ENCODE peak calls at places on chromosome 18, in nine cellular contexts. I is brain microvascular endothelial cell; L is fibroblast of mammary gland; Z is stimulated activated CD8-positive, alpha-beta memory T cell treated with anti-CD3 and anti-CD28 coated beads, Interleukin-15, amount 100 ng/mL, for 24 hours; Y is activated CD8-positive, alpha-beta memory T cell treated with anti-CD3 and anti-CD28 coated beads, Interleukin-2, amount 10 ng/mL, durations not matched to agents 7 days and 5 days; C is Daoy; V is lower lobe of right lung; Q is ELR; B is dorsolateral prefrontal cortex. P is an unnamed sample.

GRCh38 chr18:13271512-13271911 is 53.0 kb downstream of the LDLRAD4 start:
- DNase-seq in B (no peak), L (no peak), I (no peak), Q (no peak), C (no peak), Y (peak), Z (no peak), V (no peak), P (no peak)

GRCh38 chr18:72672364-72673151 is 128.4 kb upstream of the CBLN2 start:
- DNase-seq in Q (peak), L (peak), Y (no peak), C (peak), B (no peak), I (peak), V (no peak), Z (no peak), P (peak)

GRCh38 chr18:54737986-54738385 is 90.3 kb upstream of the RAB27B start:
- DNase-seq in I (peak), B (no peak), Z (no peak), Q (peak), C (no peak), L (peak), Y (no peak), V (no peak), P (peak)

GRCh38 chr18:10252494-10252893 is 201.9 kb upstream of the APCDD1 start:
- DNase-seq in B (no peak), Z (no peak), Q (no peak), V (no peak), C (no peak), Y (no peak), L (no peak), I (no peak), P (no peak)

GRCh38 chr18:47558110-47558750 is 306.8 kb upstream of the SKOR2 start:
- DNase-seq in V (no peak), I (no peak), B (no peak), Q (peak), L (no peak), Y (peak), Z (no peak), C (peak), P (no peak)

GRCh38 chr18:12036201-12036751 is 55.0 kb downstream of the IMPA2 start:
- DNase-seq in I (no peak), Z (no peak), V (no peak), B (no peak), Y (no peak), L (no peak), Q (no peak), C (no peak), P (no peak)

GRCh38 chr18:33210575-33211189 is 229.8 kb downstream of the CCDC178 start:
- DNase-seq in B (no peak), I (peak), V (no peak), Z (no peak), Y (no peak), C (peak), Q (peak), L (peak), P (peak)

GRCh38 chr18:6629635-6630140 is 99.8 kb upstream of the ARHGAP28 start:
- DNase-seq in I (peak), Z (no peak), Q (peak), L (peak), V (no peak), B (no peak), Y (no peak), C (peak), P (peak)

GRCh38 chr18:32469190-32469611 is 1.5 kb downstream of the GAREM1 start:
- DNase-seq in V (peak), Y (no peak), C (peak), B (peak), I (peak), Q (peak), L (peak), Z (no peak), P (peak)

GRCh38 chr18:10461989-10462388 is 7.6 kb downstream of the APCDD1 start:
- DNase-seq in I (no peak), L (no peak), B (no peak), Z (no peak), V (no peak), Q (no peak), C (no peak), Y (no peak), P (no peak)

GRCh38 chr18:62281684-62282083 is 43.4 kb upstream of the TNFRSF11A start:
- DNase-seq in L (peak), Q (peak), C (peak), V (no peak), I (peak), B (no peak), Z (no peak), Y (no peak), P (no peak)

GRCh38 chr18:12726774-12727550 is 24.1 kb downstream of the PSMG2 start:
- DNase-seq in Z (peak), B (peak), V (no peak), Q (peak), L (peak), I (peak), Y (peak), C (peak), P (peak)

GRCh38 chr18:63515799-63516198 is 26.4 kb upstream of the SERPINB12 start:
- DNase-seq in Y (no peak), V (no peak), L (no peak), I (no peak), B (no peak), Z (no peak), Q (no peak), C (no peak), P (no peak)

GRCh38 chr18:62420513-62421209 is 95.6 kb downstream of the TNFRSF11A start:
- DNase-seq in I (peak), V (no peak), B (no peak), C (peak), Q (peak), L (peak), Z (peak), Y (peak), P (peak)

GRCh38 chr18:43587538-43588153 is 310.4 kb upstream of the SYT4 start:
- DNase-seq in I (peak), Y (no peak), Q (peak), B (no peak), C (no peak), L (peak), V (no peak), Z (no peak), P (peak)

GRCh38 chr18:57792741-57793629 is 10.1 kb downstream of the ATP8B1 start:
- DNase-seq in L (no peak), Q (no peak), B (no peak), Z (no peak), I (no peak), C (no peak), V (no peak), Y (no peak), P (no peak)